ENCODE peak calls at places on chromosomes 1 and 21, in ten cellular contexts. C, W, I, E, P, T, M, L, R and G are unnamed samples.

GRCh38 chr1:38029081-38029681 is 16.6 kb downstream of the UTP11 start:
- DNase-seq in T (no peak), P (no peak), I (peak; percentile 47), C (no peak), W (no peak), R (peak; percentile 80), L (peak; percentile 88), M (peak; percentile 38), E (no peak), G (peak; percentile 37)

GRCh38 chr1:110316735-110317134 is 22.4 kb upstream of the RBM15 start:
- DNase-seq in M (no peak), C (no peak), R (no peak), E (no peak), W (no peak), T (no peak), L (no peak), I (no peak), P (no peak), G (no peak)

GRCh38 chr1:1567152-1567830 is 7.4 kb downstream of the SSU72 start:
- DNase-seq in T (no peak), C (no peak), R (peak; percentile 32), E (no peak), I (no peak), M (no peak), L (no peak), P (no peak), W (no peak), G (no peak)

GRCh38 chr1:41704189-41704588 is 214.5 kb downstream of the HIVEP3 start:
- DNase-seq in M (no peak), E (no peak), I (no peak), R (no peak), L (no peak), C (no peak), T (no peak), P (no peak), W (no peak), G (no peak)

GRCh38 chr1:165441166-165441955 is 3.6 kb downstream of the RXRG start:
- DNase-seq in E (no peak), T (no peak), I (no peak), M (no peak), L (no peak), W (no peak), R (no peak), P (no peak), C (no peak), G (no peak)

GRCh38 chr21:46190491-46191131 is 6.4 kb upstream of the SPATC1L start:
- DNase-seq in C (no peak), P (no peak), T (no peak), M (no peak), R (no peak), L (no peak), I (peak; percentile 11), W (no peak), E (no peak), G (peak; percentile 13)

GRCh38 chr1:16236091-16236494 is 890 bp downstream of the CPLANE2 start:
- DNase-seq in E (no peak), I (no peak), M (peak; percentile 65), L (peak; percentile 66), P (no peak), T (peak; percentile 42), R (no peak), C (no peak), W (peak; percentile 61), G (no peak)

GRCh38 chr1:6961905-6962304 is 176.7 kb downstream of the CAMTA1 start:
- DNase-seq in P (no peak), M (no peak), R (no peak), T (no peak), C (no peak), E (peak; percentile 18), W (no peak), L (peak; percentile 57), I (no peak), G (no peak)

GRCh38 chr1:37092937-37093336 is 58.6 kb upstream of the GRIK3 start:
- DNase-seq in I (no peak), M (no peak), C (no peak), P (no peak), E (no peak), W (no peak), T (no peak), L (no peak), R (no peak), G (no peak)

GRCh38 chr1:229950020-229950419 is 117.0 kb upstream of the GALNT2 start:
- DNase-seq in W (no peak), C (no peak), E (no peak), P (no peak), I (no peak), T (no peak), M (no peak), L (no peak), R (no peak), G (no peak)

GRCh38 chr1:116376734-116377096 is 3.7 kb downstream of the ATP1A1 start:
- DNase-seq in T (no peak), C (no peak), L (no peak), W (no peak), I (no peak), M (no peak), E (no peak), R (peak; percentile 18), P (no peak), G (no peak)

GRCh38 chr21:18369115-18369514 is 34.5 kb downstream of the TMPRSS15 start:
- DNase-seq in C (no peak), R (peak; percentile 72), W (no peak), I (no peak), P (no peak), E (no peak), T (no peak), L (peak; percentile 54), M (peak; percentile 30), G (no peak)

DNA sequence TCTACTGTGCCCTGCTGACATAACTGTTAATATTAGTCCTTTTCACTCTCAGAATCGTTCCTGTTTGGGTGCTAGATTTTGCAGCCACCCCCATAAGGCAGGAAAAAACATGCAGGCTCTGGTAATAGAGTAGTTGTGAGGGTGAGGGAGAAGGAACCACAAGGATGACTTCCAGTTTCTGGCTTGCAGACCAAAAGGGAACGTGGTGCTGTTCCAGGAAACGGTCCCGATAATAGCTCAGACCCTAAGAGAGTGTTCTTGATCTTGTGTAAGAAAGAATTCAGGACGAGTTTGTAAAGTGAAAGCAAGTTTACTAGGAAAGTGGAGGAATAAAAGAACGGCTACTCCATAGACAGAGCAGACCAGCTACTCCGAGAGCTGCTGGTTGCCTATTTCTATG is 50.7 kb upstream of the RHOU start:
- DNase-seq in R (no peak), M (no peak), I (no peak), L (no peak), P (no peak), W (no peak), T (no peak), C (no peak), E (no peak), G (no peak)
- TF ChIP-seq CTCF in R (no peak), M (no peak), I (no peak), L (no peak), P (no peak), W (no peak), T (no peak), C (no peak), E (no peak), G (no peak)

GRCh38 chr1:173451981-173452380 is 25.2 kb upstream of the PRDX6 start:
- DNase-seq in E (no peak), I (no peak), C (no peak), P (no peak), L (no peak), M (no peak), T (no peak), R (peak; percentile 25), W (no peak), G (no peak)
- TF ChIP-seq CTCF in E (no peak), I (no peak), C (no peak), P (no peak), L (no peak), M (no peak), T (no peak), R (no peak), W (no peak), G (no peak)

GRCh38 chr1:55477953-55478352 is 262.8 kb upstream of the USP24 start:
- DNase-seq in C (no peak), T (no peak), E (no peak), P (no peak), L (no peak), M (no peak), R (no peak), W (no peak), I (no peak), G (no peak)

GRCh38 chr1:55479970-55480369 is 264.8 kb upstream of the USP24 start:
- DNase-seq in T (no peak), L (no peak), E (no peak), R (no peak), M (no peak), W (no peak), P (no peak), I (no peak), C (no peak), G (no peak)

GRCh38 chr1:55476445-55477015 is 261.4 kb upstream of the USP24 start:
- DNase-seq in P (no peak), L (no peak), M (no peak), I (no peak), W (no peak), C (no peak), T (no peak), E (no peak), R (peak; percentile 13), G (no peak)

GRCh38 chr1:55480396-55480795 is 265.2 kb upstream of the USP24 start:
- DNase-seq in L (no peak), M (no peak), T (no peak), E (no peak), W (no peak), P (no peak), I (no peak), C (no peak), R (no peak), G (no peak)

DNA sequence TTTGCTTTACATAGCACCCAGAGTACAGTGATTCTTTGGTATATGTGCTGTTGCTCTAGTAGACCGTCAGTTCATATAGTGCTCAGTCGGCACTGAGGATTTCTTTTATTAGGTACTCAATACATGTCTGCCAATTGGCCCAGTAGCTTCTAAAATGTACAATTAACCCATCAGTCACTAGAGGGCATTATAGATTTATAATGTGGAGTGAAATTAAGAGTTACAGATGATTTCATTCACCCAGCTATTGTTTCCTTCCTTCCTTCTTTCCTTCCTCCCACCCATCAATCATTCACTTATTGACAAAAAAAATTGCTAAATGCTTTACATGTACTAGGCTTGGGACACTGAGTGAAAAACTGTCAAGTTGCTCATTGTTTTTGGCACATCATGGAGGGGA is 263.6 kb upstream of the USP24 start:
- DNase-seq in R (peak; percentile 64), T (no peak), P (no peak), W (no peak), L (peak; percentile 32), E (no peak), M (peak; percentile 19), C (no peak), I (no peak), G (no peak)
- TF ChIP-seq CTCF in R (peak; percentile 44), T (peak; percentile 39), P (no peak), W (no peak), L (peak; percentile 59), E (peak; percentile 51), M (no peak), C (no peak), I (no peak), G (no peak)

DNA sequence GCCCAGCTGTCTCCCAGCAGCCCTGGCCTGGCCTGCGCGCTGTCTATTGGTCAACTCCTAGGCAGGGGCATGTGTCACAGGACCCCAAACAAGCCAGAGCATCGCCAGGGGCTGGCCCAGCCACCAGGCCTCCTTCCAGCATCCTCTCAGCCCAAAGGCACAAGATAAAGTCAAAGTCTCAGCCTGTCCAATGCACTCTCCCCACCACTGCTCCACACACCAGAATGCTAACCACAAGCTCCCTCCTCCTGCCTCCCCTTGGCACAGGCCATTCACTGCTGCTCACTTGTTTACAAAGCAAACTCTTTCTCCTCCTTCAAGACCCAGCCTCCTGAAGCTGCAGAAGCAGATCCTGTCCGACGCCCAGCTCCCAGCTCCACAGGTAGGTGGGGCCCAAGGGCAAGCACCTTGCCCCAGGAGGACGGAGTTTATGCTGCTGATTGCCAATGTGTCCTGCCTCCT is 133.4 kb downstream of the DMRTB1 start:
- DNase-seq in W (peak; percentile 47), L (peak; percentile 58), R (peak; percentile 91), C (peak; percentile 59), P (peak; percentile 75), M (no peak), E (no peak), I (peak; percentile 24), T (no peak), G (no peak)
- TF ChIP-seq CTCF in W (peak; percentile 40), L (peak; percentile 25), R (peak; percentile 19), C (no peak), P (no peak), M (no peak), E (no peak), I (peak; percentile 9), T (peak; percentile 27), G (no peak)